ENCODE peak calls at places on chromosomes 4 and X, in seven cellular contexts. K is GM20000, U is foreskin fibroblast, A is testis, Y is pancreas, P is A673, C is osteoblast. J is an unnamed sample.

GRCh38 chr4:94889961-94890360 is 132.2 kb downstream of the BMPR1B start:
- DNase-seq in K (no peak), U (no peak), A (no peak), Y (no peak), P (no peak), C (no peak), J (no peak)

GRCh38 chrX:106168107-106168506 is at the start of gene PWWP3B:
- DNase-seq in K (no peak), U (no peak), A (peak), Y (peak), P (peak), C (no peak), J (peak)

GRCh38 chr4:110197421-110198398 is 705 bp downstream of the ELOVL6 start:
- DNase-seq in K (peak), U (no peak), A (peak), Y (no peak), P (peak), C (peak), J (peak)

GRCh38 chr4:167221074-167221473 is 13.2 kb downstream of the SPOCK3 start:
- DNase-seq in K (no peak), U (no peak), A (no peak), Y (no peak), P (no peak), C (no peak), J (no peak)

GRCh38 chr4:139986621-139987510 is 167.1 kb downstream of the MAML3 start:
- DNase-seq in K (no peak), U (no peak), A (no peak), Y (no peak), P (no peak), C (no peak), J (no peak)

GRCh38 chr4:129428454-129428853 is 332.5 kb downstream of the C4orf33 start:
- DNase-seq in K (no peak), U (no peak), A (no peak), Y (no peak), P (no peak), C (no peak), J (no peak)

GRCh38 chr4:189029961-189030360 is 890.7 kb downstream of the TRIML1 start:
- DNase-seq in K (no peak), U (no peak), A (no peak), Y (no peak), P (no peak), C (no peak), J (no peak)

GRCh38 chr4:86403575-86403974 is 43.7 kb upstream of the MAPK10 start:
- DNase-seq in K (no peak), U (no peak), A (no peak), Y (no peak), P (no peak), C (no peak), J (no peak)

GRCh38 chr4:78545275-78546246 is 6.0 kb upstream of the ANXA3 start:
- DNase-seq in K (no peak), U (no peak), A (no peak), Y (no peak), P (no peak), C (peak), J (no peak)

GRCh38 chr4:106715825-106716224 is 320.3 kb downstream of the DKK2 start:
- DNase-seq in K (no peak), U (no peak), A (no peak), Y (no peak), P (no peak), C (no peak), J (no peak)

GRCh38 chr4:93764647-93765246 is 63.8 kb upstream of the ATOH1 start:
- DNase-seq in K (peak), U (peak), A (peak), Y (no peak), P (peak), C (peak), J (peak)

GRCh38 chrX:46620505-46620904 is 46.9 kb downstream of the CHST7 start:
- DNase-seq in K (no peak), U (peak), A (no peak), Y (no peak), P (no peak), C (no peak), J (no peak)

GRCh38 chr4:67109276-67109675 is 436.0 kb downstream of the CENPC start:
- DNase-seq in K (no peak), U (no peak), A (no peak), Y (no peak), P (no peak), C (no peak), J (no peak)

GRCh38 chrX:109472939-109473713 is 8.8 kb downstream of the GUCY2F start:
- DNase-seq in K (peak), U (peak), A (peak), Y (no peak), P (peak), C (peak), J (peak)

DNA sequence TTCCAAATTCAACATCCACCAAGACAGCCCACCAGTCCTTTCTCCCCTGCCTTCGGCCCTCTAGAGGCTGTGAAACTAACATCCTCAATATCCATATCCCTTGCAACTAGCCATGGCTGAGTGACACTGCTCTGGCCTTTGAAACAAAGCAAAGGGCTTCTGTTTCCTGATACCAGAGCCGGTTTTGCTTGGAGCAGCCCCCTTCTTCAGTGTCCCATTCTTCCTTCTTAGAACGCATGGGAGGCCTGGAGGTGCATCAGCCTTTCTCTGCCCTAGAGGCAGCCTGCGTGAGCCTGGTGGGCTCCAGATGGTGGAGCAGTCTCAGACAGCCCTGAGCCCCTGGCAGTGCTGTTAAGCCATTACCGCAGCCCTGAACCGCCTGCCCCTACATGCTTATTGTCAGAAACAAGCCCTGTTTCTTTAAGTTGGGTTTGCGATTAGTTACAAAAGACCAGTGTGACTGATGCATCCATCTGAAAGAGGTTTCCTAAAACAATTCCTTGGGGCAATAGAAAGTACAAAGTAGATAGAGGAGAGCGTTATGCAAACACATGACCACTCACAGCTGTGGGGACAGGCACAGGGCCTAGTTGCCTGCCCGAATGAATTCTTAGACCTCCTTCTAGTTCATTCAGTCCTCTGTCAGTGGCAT is 74.1 kb downstream of the EVC start:
- DNase-seq in K (no peak), U (peak), A (no peak), Y (no peak), P (no peak), C (no peak), J (no peak)
- TF ChIP-seq CTCF in K (no peak), U (no peak), A (no peak), Y (no peak), P (no peak), C (peak), J (no peak)

DNA sequence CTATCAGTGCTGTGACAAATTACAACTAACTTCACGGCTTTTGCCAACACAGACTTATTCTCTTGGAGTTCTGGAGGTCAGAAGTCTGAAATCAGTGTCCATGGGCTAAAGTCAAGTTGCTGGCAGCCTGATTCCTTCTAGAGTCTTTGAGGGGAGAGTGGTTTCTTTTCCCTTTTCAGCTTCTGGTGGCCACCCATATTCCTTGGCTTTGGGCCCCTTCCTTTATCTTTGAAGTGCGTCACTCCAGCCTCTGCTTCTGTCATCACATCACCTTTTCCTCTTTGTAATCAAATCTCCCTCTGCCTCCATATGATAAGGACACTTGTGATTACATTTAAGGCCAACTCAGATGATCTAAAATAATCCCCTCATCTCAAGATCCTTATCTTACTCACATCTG is 9.0 kb downstream of the FAM114A1 start:
- DNase-seq in K (no peak), U (no peak), A (no peak), Y (no peak), P (no peak), C (no peak), J (no peak)
- TF ChIP-seq CTCF in K (no peak), U (no peak), A (no peak), Y (no peak), P (no peak), C (no peak), J (no peak)

GRCh38 chr4:4259484-4260100 is 11.6 kb upstream of the TMEM128 start:
- DNase-seq in K (no peak), U (no peak), A (no peak), Y (no peak), P (no peak), C (no peak), J (no peak)

GRCh38 chr4:4254666-4255065 is 6.6 kb upstream of the TMEM128 start:
- DNase-seq in K (no peak), U (no peak), A (peak), Y (no peak), P (no peak), C (no peak), J (no peak)

GRCh38 chr4:4256799-4257198 is 8.8 kb upstream of the TMEM128 start:
- DNase-seq in K (no peak), U (no peak), A (no peak), Y (no peak), P (peak), C (no peak), J (no peak)

DNA sequence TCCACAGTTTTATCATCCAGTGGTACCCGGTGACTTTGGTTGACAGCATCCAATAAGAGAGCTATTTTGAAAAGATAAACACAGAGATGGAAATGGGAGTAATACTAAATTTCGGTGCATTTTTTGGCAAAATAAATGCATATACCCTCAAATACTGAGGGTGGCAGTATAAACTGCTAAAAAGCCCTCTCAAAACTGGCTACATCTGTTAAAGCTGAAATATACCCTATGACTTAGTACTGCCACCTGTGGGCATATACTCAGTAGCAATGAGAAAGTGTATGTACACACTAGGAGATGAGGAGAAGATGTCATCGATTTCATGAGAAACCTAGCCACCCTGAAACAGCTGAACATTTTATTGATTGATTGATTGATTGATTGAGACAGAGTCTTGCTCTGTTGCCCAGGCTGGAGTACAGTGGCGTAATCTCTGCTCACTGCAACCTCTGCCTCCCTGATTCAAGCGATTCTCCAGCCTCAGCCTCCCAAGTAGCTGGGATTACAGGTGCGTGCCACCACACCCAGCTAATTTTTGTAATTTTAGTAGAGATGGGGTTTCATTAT is 12.2 kb upstream of the TMEM128 start:
- DNase-seq in K (peak), U (peak), A (peak), Y (no peak), P (peak), C (peak), J (no peak)
- TF ChIP-seq CTCF in K (no peak), U (peak), A (no peak), Y (no peak), P (peak), C (peak), J (peak)

GRCh38 chrX:107712231-107713204 is 63.1 kb downstream of the TSC22D3 start:
- DNase-seq in K (no peak), U (no peak), A (peak), Y (no peak), P (no peak), C (peak), J (no peak)

GRCh38 chrX:107715331-107716044 is 60.1 kb downstream of the TSC22D3 start:
- DNase-seq in K (no peak), U (no peak), A (no peak), Y (no peak), P (no peak), C (no peak), J (no peak)

GRCh38 chrX:107716045-107716684 is 59.4 kb downstream of the TSC22D3 start:
- DNase-seq in K (peak), U (no peak), A (no peak), Y (no peak), P (peak), C (no peak), J (peak)

GRCh38 chrX:107713205-107714195 is 62.1 kb downstream of the TSC22D3 start:
- DNase-seq in K (no peak), U (no peak), A (peak), Y (no peak), P (no peak), C (no peak), J (no peak)

GRCh38 chrX:107714196-107714811 is 61.3 kb downstream of the TSC22D3 start:
- DNase-seq in K (no peak), U (no peak), A (no peak), Y (no peak), P (no peak), C (no peak), J (no peak)
- TF ChIP-seq CTCF in K (no peak), U (no peak), A (no peak), Y (no peak), P (no peak), C (no peak), J (no peak)

GRCh38 chrX:74535633-74536141 is 78.7 kb downstream of the RLIM start:
- DNase-seq in K (peak), U (peak), A (peak), Y (peak), P (peak), C (peak), J (peak)

GRCh38 chrX:74537011-74537390 is 77.4 kb downstream of the RLIM start:
- DNase-seq in K (no peak), U (no peak), A (peak), Y (no peak), P (peak), C (peak), J (no peak)

GRCh38 chrX:74534569-74535038 is 79.8 kb downstream of the RLIM start:
- DNase-seq in K (peak), U (no peak), A (no peak), Y (no peak), P (peak), C (no peak), J (no peak)

GRCh38 chrX:74535211-74535621 is 79.2 kb downstream of the RLIM start:
- DNase-seq in K (peak), U (peak), A (peak), Y (peak), P (peak), C (no peak), J (no peak)

GRCh38 chrX:74536142-74537010 is 78.0 kb downstream of the RLIM start:
- DNase-seq in K (peak), U (peak), A (peak), Y (peak), P (peak), C (peak), J (peak)
- TF ChIP-seq CTCF in K (no peak), U (peak), A (peak), Y (no peak), P (no peak), C (peak), J (peak)

J was measured in neural crest cell.